ENCODE peak calls at places on chromosomes 16 and 17, in four cellular contexts. W is A549, U is K562, A is HepG2. T is an unnamed sample.

GRCh38 chr17:73091770-73092517 is 544 bp downstream of the SLC39A11 start:
- DNase-seq in U (peak), A (peak), W (peak), T (no peak)

GRCh38 chr16:31201511-31202401 is 804 bp downstream of the PYCARD start:
- DNase-seq in W (no peak), A (no peak), U (peak), T (peak)

GRCh38 chr17:47276868-47277267 is 23.2 kb downstream of the ITGB3 start:
- DNase-seq in U (no peak), W (no peak), A (peak), T (no peak)

GRCh38 chr17:9549215-9549614 is 26.4 kb downstream of the STX8 start:
- DNase-seq in A (no peak), U (no peak), W (no peak), T (no peak)

GRCh38 chr17:30433514-30433913 is 43.7 kb upstream of the GOSR1 start:
- DNase-seq in W (peak), A (no peak), U (no peak), T (no peak)

GRCh38 chr16:1744338-1744840 is 27.0 kb downstream of the NME3 start:
- DNase-seq in U (no peak), A (no peak), W (no peak), T (no peak)

GRCh38 chr16:81888520-81889394 is 109.7 kb downstream of the PLCG2 start:
- DNase-seq in A (peak), U (no peak), W (no peak), T (no peak)

GRCh38 chr16:17396762-17397498 is 73.8 kb downstream of the XYLT1 start:
- DNase-seq in W (no peak), U (no peak), A (no peak), T (no peak)

GRCh38 chr16:89960966-89961365 is 12.4 kb downstream of the DEF8 start:
- DNase-seq in W (no peak), A (no peak), U (no peak), T (no peak)

GRCh38 chr16:81597079-81597658 is 152.6 kb downstream of the CMIP start:
- DNase-seq in W (no peak), U (no peak), A (peak), T (no peak)

GRCh38 chr17:83186751-83187421 is 107.5 kb downstream of the METRNL start:
- DNase-seq in U (no peak), A (no peak), W (no peak), T (no peak)

GRCh38 chr17:20299013-20299412 is 168.3 kb downstream of the LGALS9B start:
- DNase-seq in W (no peak), U (no peak), A (no peak), T (no peak)

GRCh38 chr16:47938272-47938671 is 217.5 kb downstream of the ABCC12 start:
- DNase-seq in U (no peak), A (no peak), W (no peak), T (no peak)

GRCh38 chr17:74274703-74275340 is 788 bp downstream of the DNAI2 start:
- DNase-seq in U (no peak), W (no peak), A (no peak), T (no peak)

GRCh38 chr16:12027558-12027957 is 51.0 kb downstream of the SNX29 start:
- DNase-seq in A (no peak), W (no peak), U (no peak), T (no peak)

GRCh38 chr16:10835281-10835931 is 16.8 kb upstream of the TVP23A start:
- DNase-seq in A (no peak), U (no peak), W (no peak), T (no peak)

GRCh38 chr16:13306153-13306552 is 404.8 kb downstream of the SHISA9 start:
- DNase-seq in U (no peak), W (no peak), A (no peak), T (no peak)

DNA sequence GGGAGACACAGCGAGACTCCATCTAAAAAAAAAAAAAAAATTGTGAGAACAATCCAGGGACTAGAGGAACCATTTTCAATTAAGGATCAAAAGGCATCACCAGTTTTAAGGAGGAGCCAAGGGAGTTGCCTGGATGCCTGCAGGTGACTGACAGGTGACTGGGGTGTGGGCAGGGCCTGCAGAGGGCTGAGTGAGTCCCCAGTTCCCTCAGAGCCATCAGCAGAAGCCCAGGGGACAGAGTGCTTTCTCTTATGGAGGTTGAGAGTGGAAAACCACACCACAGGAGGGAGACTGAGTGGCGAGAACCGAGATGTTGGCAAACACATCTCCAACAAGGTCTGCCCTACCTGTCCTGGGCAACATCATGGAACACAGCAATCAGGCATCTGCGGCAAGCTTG is 27.1 kb upstream of the CREBBP start:
- DNase-seq in W (no peak), U (no peak), A (no peak), T (no peak)
- TF ChIP-seq RNF2 in W (no peak), U (no peak), A (no peak), T (no peak)

GRCh38 chr17:42112552-42113176 is at the start of gene DHX58:
- DNase-seq in U (peak), A (peak), W (peak), T (no peak)
- TF ChIP-seq RNF2 in U (no peak), A (no peak), W (no peak), T (no peak)

DNA sequence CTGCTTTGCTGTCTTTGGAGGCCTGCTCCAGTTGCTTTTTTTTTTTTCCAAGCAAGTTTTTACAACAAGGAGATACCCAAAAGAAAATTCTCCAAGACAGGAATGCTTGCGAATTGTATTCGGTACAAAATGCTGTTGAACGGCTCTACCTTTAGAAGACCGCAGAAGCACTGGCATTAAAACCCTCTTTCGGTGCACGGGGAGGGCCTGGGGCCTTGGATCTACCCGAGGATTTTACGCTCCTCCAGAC is 1.3 kb upstream of the HELZ start:
- DNase-seq in U (no peak), A (no peak), W (no peak), T (no peak)
- TF ChIP-seq RNF2 in U (no peak), A (no peak), W (peak), T (no peak)

DNA sequence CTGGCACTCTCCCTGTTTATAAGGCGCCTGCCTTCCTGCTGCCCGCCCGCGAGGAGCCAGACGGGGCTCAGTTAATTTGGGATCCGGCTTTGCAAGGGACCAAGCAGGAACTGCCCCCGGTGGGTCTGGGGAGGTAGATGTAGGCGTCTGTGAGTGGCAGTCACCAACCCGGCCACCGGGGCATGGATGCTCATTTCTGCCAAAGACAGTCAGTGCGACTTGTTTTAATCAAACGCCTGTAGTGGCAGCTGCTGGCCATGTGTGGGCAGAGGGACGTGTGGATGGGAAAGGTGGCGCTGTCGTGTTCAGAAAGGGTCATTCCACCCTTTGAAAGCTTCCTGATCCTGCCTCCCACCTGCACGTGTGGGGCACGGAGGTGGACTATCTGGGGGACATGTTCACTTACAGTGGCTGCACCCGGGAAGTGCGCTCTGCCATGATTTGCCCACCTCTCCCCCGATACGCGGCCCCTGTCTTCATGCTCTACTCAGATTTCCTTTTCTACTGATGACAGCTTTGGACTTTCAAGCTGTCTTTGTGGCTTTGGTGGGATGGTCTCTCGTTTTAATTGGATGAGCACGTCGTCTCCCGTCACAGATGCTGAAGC is 60.3 kb upstream of the CIBAR2 start:
- DNase-seq in A (peak), W (peak), U (peak), T (no peak)
- TF ChIP-seq RNF2 in A (no peak), W (no peak), U (no peak), T (no peak)

DNA sequence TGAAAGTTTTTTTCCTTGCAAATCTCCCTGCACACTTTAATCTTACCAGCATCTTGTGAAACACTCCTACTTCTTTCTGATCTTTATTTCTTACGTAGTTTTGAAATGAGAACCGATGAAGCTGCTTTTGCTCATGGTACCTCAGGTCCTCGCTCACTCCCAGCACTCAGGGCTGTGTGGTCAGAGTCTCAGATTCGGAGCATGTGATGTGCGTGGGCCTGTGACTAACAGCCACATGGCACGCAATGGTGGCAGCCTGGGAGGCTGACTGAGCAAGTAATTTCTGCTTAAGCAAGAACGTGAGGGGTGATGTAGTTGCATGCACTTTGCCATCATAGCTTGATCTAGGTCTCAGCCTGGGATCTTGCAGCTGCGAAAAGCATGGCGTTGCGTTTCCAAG is 624.3 kb downstream of the MAF start:
- DNase-seq in A (no peak), W (no peak), U (no peak), T (no peak)
- TF ChIP-seq RNF2 in A (no peak), W (no peak), U (no peak), T (no peak)

GRCh38 chr17:15341385-15341849 is at the start of gene TEKT3:
- DNase-seq in U (peak), W (peak), A (no peak), T (peak)
- TF ChIP-seq RNF2 in U (no peak), W (peak), A (no peak), T (no peak)

DNA sequence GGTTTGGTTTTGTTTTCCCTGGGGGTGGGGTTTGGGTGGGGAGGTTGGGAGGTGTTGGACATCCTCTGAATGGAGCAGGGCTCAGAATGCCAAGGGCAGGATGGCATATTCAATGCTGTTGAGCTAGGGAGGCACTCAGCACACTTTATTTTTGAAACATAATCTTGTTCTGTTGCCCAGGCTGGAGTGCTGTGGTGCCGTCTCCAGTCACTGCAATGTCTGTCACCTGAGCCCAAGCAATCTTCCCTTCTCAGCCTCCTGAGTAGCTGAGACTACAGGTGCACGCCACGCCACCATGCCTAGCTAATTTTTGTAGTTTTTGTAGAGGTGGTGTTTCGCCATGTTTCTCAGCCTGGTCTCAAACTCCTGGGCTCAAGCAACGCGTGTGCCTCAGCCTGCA is 186.1 kb downstream of the RPTOR start:
- DNase-seq in W (no peak), U (no peak), A (no peak), T (no peak)
- TF ChIP-seq RNF2 in W (no peak), U (no peak), A (no peak), T (no peak)

GRCh38 chr16:6247771-6248170 is 1084.9 kb upstream of the RBFOX1 start:
- DNase-seq in U (no peak), W (no peak), A (no peak), T (peak)
- TF ChIP-seq RNF2 in U (no peak), W (no peak), A (no peak), T (no peak)

GRCh38 chr16:49439050-49439449 is 65.4 kb downstream of the C16orf78 start:
- DNase-seq in A (no peak), U (no peak), W (no peak), T (no peak)

GRCh38 chr16:49439676-49440075 is 66.1 kb downstream of the C16orf78 start:
- DNase-seq in U (no peak), A (no peak), W (no peak), T (no peak)

GRCh38 chr16:49441366-49441780 is 67.8 kb downstream of the C16orf78 start:
- DNase-seq in A (no peak), W (no peak), U (no peak), T (no peak)

GRCh38 chr16:49442805-49443204 is 69.2 kb downstream of the C16orf78 start:
- DNase-seq in A (no peak), W (no peak), U (no peak), T (no peak)

DNA sequence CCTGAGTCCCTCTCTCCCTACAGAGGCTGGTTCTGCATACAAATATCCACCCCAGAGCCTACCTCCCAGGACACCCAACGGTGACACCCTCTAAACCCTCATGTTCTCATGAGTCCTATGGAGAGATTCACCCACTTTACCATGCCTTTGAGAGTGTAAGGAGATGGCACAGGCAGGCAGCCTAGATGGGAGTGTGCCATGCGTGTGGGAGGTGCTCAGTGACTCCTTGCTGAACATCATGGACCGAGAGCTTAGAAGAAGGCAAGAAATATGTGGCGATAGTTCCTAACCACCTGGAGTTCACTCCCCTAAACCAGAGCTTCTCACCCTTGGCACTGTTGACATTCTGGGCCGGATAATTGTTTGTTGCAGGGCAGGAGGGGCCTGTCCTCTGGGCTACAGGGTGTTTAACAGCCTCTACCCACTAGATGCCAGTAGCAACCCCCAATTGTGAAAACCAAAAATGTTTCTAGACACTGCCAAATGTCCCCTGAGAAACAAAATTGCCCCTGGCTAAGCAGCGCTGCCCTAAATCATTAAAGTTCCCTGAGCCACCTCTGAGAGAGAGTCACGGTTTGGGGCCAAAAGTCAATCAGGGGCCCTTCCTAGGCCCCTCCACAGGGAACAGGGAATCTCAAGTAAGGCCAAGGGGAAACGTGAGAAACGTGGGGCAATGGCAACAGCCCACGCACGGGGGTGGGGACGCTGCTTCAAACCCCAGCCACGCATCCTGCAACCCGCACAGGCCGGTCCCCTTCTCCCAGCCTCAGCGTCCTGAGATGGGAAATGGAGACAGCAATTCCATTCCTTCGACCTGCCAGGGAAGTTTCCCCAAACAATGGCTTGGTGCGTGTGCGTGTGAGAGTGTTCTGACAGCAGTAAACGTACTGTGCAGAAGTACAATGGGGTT is 66.8 kb downstream of the C16orf78 start:
- DNase-seq in A (no peak), U (no peak), W (no peak), T (no peak)
- TF ChIP-seq RNF2 in A (no peak), U (no peak), W (no peak), T (no peak)

T was measured in H1.